ENCODE peak calls at places on chromosomes 1 and 21, in seven cellular contexts. H is heart left ventricle, U is transverse colon, E is uterus, B is adrenal gland, O is prostate gland, W is spleen. Y is an unnamed sample.

GRCh38 chr1:52032785-52033131 is 852 bp downstream of the KTI12 start:
- DNase-seq in H (peak), W (peak), O (peak), B (peak), E (peak), U (peak), Y (no peak)

GRCh38 chr1:180229483-180230415 is at the start of gene LHX4:
- DNase-seq in H (no peak), O (no peak), B (peak), E (peak), W (no peak), U (no peak), Y (no peak)

GRCh38 chr1:24507423-24507804 is 4.8 kb downstream of the RCAN3 start:
- DNase-seq in W (no peak), E (no peak), U (no peak), O (no peak), H (no peak), B (no peak), Y (no peak)

GRCh38 chr1:52947490-52947889 is 20.4 kb downstream of the SCP2 start:
- DNase-seq in O (no peak), H (no peak), E (no peak), U (no peak), W (no peak), B (no peak), Y (no peak)

GRCh38 chr1:35079003-35079930 is at the start of gene ZMYM1:
- DNase-seq in E (peak), O (peak), U (peak), H (peak), B (peak), W (peak), Y (peak)

GRCh38 chr1:109229531-109230127 is 15.9 kb downstream of the SARS1 start:
- DNase-seq in H (no peak), B (no peak), O (no peak), W (no peak), E (no peak), U (no peak), Y (no peak)

GRCh38 chr1:101022294-101022693 is 3.3 kb downstream of the DPH5 start:
- DNase-seq in W (no peak), U (no peak), B (no peak), O (no peak), E (no peak), H (no peak), Y (no peak)

GRCh38 chr1:147247656-147248238 is 5.3 kb downstream of the CHD1L start:
- DNase-seq in W (no peak), U (no peak), E (no peak), B (no peak), O (no peak), H (no peak), Y (no peak)

GRCh38 chr1:186055846-186056245 is 319.2 kb downstream of the TPR start:
- DNase-seq in B (no peak), W (no peak), U (no peak), O (no peak), E (no peak), H (no peak), Y (no peak)

GRCh38 chr1:178344513-178345077 is 152.2 kb downstream of the CLEC20A start:
- DNase-seq in E (no peak), H (no peak), O (no peak), U (no peak), B (peak), W (no peak), Y (no peak)

GRCh38 chr1:20152599-20152930 is 13.4 kb downstream of the PLA2G2F start:
- DNase-seq in H (no peak), U (no peak), B (no peak), O (no peak), W (no peak), E (no peak), Y (no peak)
- TF ChIP-seq CTCF in H (no peak), U (no peak), B (peak), O (no peak), W (no peak), E (no peak), Y (no peak)

GRCh38 chr1:12617901-12618660 is at the start of gene DHRS3:
- DNase-seq in B (peak), W (peak), H (peak), O (peak), U (peak), E (peak), Y (no peak)
- TF ChIP-seq POLR2A in B (no peak), W (no peak), H (no peak), O (peak), U (peak), E (peak), Y (no peak)

GRCh38 chr1:57976218-57976617 is 552.4 kb upstream of the DAB1 start:
- DNase-seq in O (no peak), W (no peak), U (no peak), B (no peak), E (no peak), H (no peak), Y (no peak)
- TF ChIP-seq CTCF in O (no peak), W (no peak), U (no peak), B (peak), E (no peak), H (no peak), Y (no peak)

DNA sequence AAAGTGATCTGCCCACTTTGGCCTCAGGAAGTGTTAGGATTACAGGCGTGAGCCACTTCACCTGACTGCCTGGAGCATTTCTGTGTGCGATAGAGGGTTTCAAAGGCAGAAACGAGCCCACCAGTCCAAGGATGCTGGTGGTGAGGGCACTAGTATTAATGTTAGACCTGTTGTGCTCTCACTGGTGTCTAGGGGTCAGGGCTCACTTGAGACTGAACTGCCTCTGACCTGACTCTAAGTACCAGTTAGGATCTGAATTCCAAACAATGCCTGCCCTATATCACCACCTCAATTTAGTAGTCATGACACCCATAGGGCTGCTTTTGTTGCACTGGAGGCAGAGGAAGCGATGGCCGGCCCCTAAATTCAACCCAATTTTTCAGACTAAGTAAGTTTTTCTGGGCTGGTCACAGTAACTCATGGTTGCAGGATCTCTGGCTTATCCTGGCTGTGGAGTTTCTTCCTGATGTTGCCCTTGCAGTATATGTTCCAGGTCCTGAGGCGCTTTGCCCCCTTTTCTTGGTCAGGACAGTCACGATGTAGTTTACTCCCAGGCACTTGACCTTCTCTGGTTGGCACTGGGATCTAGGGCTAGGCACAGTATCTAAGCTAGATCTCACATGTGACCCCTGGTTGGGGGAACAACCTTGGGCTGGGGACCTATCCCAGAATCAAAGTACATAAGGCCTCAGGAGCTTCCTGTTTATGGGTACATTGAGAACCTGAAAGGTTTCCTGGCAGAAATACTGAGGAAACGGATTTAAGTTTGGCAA is 4.5 kb downstream of the CCDC17 start:
- DNase-seq in H (no peak), B (no peak), U (no peak), E (no peak), W (no peak), O (no peak), Y (no peak)
- TF ChIP-seq POLR2A in H (no peak), B (no peak), U (no peak), E (no peak), W (no peak), O (no peak), Y (no peak)

GRCh38 chr21:33937146-33937545 is 21.5 kb upstream of the ATP5PO start:
- DNase-seq in W (no peak), U (no peak), E (no peak), B (no peak), H (no peak), O (no peak), Y (no peak)
- TF ChIP-seq CTCF in W (no peak), U (no peak), E (no peak), B (no peak), H (no peak), O (no peak), Y (no peak)

Y was measured in vagina.